ENCODE peak calls at places on chromosomes 6 and 20, in six cellular contexts. W, N, K, J, U and V are unnamed samples.

GRCh38 chr6:29447670-29448069 is 8.6 kb downstream of the OR10C1 start:
- DNase-seq in N (no peak), U (no peak), K (no peak), W (peak), J (no peak), V (no peak)

GRCh38 chr6:19446570-19446969 is 390.6 kb upstream of the ID4 start:
- DNase-seq in N (no peak), K (no peak), J (no peak), U (no peak), W (no peak), V (no peak)

GRCh38 chr6:105648276-105648675 is 245.4 kb upstream of the PREP start:
- DNase-seq in U (no peak), N (no peak), J (no peak), W (peak), K (no peak), V (no peak)

GRCh38 chr6:31693535-31693934 is 9.6 kb downstream of the ABHD16A start:
- DNase-seq in W (no peak), K (no peak), U (no peak), J (no peak), N (no peak), V (no peak)

GRCh38 chr6:42914546-42914945 is 1.3 kb upstream of the PTCRA start:
- DNase-seq in W (no peak), J (no peak), N (no peak), K (no peak), U (no peak), V (no peak)

GRCh38 chr6:53794073-53794719 is 609 bp upstream of the LRRC1 start:
- DNase-seq in K (peak), N (peak), W (peak), J (peak), U (peak), V (no peak)

GRCh38 chr20:36573798-36574277 is 441 bp downstream of the TGIF2 start:
- DNase-seq in U (peak), W (no peak), J (peak), N (no peak), K (no peak), V (no peak)

GRCh38 chr6:133435065-133435728 is 194.0 kb downstream of the EYA4 start:
- DNase-seq in J (no peak), K (no peak), U (peak), N (no peak), W (no peak), V (peak)

GRCh38 chr6:137795510-137795909 is 71.5 kb upstream of the TNFAIP3 start:
- DNase-seq in W (no peak), U (no peak), J (no peak), K (no peak), N (no peak), V (no peak)

GRCh38 chr6:32196682-32197616 is 4.5 kb upstream of the GPSM3 start:
- DNase-seq in W (peak), N (no peak), J (peak), U (peak), K (peak), V (no peak)

GRCh38 chr20:3563548-3564177 is 92.8 kb downstream of the ATRN start:
- DNase-seq in N (peak), K (no peak), J (peak), U (no peak), W (peak), V (no peak)

GRCh38 chr6:129843573-129843972 is 17.5 kb downstream of the TMEM244 start:
- DNase-seq in W (no peak), U (no peak), K (no peak), N (no peak), J (no peak), V (no peak)

GRCh38 chr20:2798814-2799213 is 1.6 kb downstream of the CPXM1 start:
- DNase-seq in J (peak), K (no peak), W (peak), N (peak), U (no peak), V (no peak)

GRCh38 chr6:168695701-168696100 is 254.7 kb downstream of the SMOC2 start:
- DNase-seq in K (no peak), N (no peak), U (no peak), W (no peak), J (no peak), V (no peak)

GRCh38 chr6:152356659-152357058 is 280.5 kb downstream of the SYNE1 start:
- DNase-seq in J (peak), K (no peak), W (peak), N (no peak), U (no peak), V (no peak)

GRCh38 chr6:131960371-131961133 is 9.4 kb upstream of the CCN2 start:
- DNase-seq in W (no peak), U (no peak), K (no peak), J (no peak), N (no peak), V (no peak)

GRCh38 chr6:144683216-144684070 is 398.3 kb downstream of the UTRN start:
- DNase-seq in K (no peak), U (no peak), W (no peak), N (no peak), J (no peak), V (no peak)

GRCh38 chr6:99739526-99739925 is 132.9 kb downstream of the PRDM13 start:
- DNase-seq in N (no peak), J (no peak), U (peak), K (no peak), W (no peak), V (no peak)

GRCh38 chr20:1813101-1813529 is 82.1 kb upstream of the SIRPA start:
- DNase-seq in J (no peak), U (peak), W (no peak), K (no peak), N (no peak), V (peak)

DNA sequence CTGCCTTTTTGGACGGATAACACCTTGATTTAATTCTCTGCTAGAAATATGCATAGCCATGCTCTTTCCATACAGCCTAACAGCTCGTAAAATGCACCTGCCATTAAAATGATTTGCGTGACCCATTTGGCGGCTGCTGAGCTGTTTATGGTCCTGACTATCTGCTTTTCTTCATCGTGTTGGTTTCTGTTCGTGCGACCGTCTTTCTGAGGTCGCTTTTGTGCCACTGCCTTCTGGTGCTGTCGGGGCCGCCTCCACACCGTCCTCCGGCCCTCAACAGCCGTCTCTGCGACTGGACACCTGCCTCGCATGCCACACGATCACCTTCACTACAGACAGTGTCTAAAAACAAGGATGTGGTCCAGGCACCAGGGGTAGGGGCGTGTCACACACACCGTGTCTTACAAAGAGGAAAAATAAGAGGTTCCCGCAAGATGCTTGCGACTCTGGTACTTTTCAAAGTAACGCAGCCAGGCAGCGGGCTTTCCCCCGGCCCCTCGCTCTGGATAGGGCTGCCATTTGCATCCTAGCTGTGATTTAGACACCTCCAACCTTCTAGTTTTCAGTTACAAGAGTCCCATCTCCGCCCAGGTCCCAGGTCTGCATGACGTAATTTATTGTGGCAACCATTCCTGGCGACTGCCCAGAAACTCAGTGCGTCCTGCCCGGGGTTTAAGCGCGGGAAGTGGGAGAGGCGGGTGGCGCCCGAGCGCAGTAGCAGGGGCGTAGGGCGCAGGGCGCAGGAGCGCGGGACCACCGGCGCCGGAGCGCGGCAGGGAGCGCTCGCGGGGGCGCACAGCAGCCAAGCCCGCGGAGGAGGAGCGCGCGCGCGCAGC is at the start of gene STMND1:
- DNase-seq in N (peak), J (peak), U (peak), W (peak), K (peak), V (no peak)
- TF ChIP-seq CTCF in N (no peak), J (no peak), U (no peak), W (peak), K (no peak), V (no peak)

DNA sequence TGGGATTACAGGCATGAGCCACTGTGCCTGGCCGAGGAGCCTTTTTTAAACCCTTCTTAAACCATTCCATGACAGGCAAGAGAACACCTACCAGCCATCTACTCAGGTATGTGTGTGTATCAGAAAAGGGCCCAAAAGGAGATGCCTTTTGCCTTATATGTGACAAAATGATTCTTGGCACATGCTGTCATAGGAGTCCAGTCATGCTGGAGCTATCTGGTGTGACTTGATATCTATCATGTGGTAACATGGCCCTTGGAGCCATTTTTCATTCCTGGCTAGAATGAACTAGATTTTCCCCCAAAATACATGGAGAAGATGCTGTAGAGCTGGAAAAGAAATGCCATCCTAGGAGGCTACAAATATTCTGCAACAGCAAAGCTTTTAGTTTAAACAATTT is 129.1 kb downstream of the DST start:
- DNase-seq in W (no peak), U (no peak), J (no peak), N (no peak), K (no peak), V (no peak)
- TF ChIP-seq CTCF in W (no peak), U (no peak), J (no peak), N (no peak), K (no peak), V (no peak)

DNA sequence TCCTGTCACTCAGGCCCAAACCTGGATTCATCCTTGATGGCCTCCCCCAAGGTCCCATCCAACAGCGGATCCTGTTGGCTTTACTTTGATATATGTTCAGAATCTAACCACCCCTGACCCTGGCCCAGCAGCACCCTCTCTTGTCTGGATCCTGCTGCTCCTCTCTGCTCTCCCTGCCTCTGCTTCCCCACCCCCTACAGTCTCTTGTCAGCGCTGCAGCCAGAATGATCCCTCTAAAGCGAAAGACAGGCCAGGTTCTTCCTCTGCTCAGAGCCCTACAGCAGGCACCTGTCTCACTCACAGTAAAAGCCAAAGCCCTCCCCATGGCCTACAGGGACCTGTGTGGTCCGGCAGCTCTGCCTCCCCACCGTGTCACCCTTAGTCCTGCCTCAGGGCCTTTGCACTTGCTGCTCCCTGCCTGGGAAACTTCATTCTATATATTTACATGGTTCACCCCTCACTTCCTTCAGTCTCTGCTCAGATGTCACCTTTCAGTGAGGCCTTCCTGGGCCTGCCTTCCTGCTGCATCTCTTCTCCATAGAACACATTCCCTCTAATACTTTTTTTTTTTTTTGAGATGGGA is 37.4 kb upstream of the KCNB1 start:
- DNase-seq in K (no peak), U (no peak), J (no peak), N (no peak), W (no peak), V (no peak)
- TF ChIP-seq CTCF in K (no peak), U (no peak), J (no peak), N (no peak), W (no peak), V (no peak)

DNA sequence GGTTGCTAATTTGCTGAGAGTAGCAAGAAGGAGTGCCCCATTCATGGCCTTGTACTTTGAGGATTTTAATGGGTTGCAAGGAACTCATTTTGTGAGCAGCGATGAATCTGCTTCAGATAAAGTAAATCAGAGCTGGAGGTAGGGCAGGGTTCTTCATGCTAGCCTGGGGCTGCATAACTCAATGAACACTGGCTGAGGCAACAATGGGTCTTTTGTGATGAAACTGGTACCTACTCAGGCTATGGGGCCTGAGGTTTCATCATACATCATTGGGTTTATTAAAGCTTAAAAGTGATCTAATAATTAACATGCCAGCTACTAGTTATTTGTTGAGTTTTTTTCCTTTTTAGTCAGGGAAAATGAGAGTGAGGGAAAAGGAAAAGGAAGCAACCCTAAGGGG is 106.9 kb downstream of the FAM50B start:
- DNase-seq in U (no peak), J (no peak), W (no peak), K (no peak), N (no peak), V (no peak)
- TF ChIP-seq CTCF in U (no peak), J (no peak), W (no peak), K (no peak), N (no peak), V (no peak)

GRCh38 chr6:160160929-160161646 is 39.5 kb downstream of the SLC22A1 start:
- DNase-seq in W (no peak), K (no peak), U (no peak), N (no peak), J (no peak), V (peak)

GRCh38 chr6:160161647-160161986 is 40.0 kb downstream of the SLC22A1 start:
- DNase-seq in K (no peak), J (no peak), N (no peak), U (no peak), W (no peak), V (no peak)

GRCh38 chr6:160163425-160163824 is 41.8 kb downstream of the SLC22A1 start:
- DNase-seq in W (no peak), K (no peak), N (no peak), U (no peak), J (no peak), V (no peak)

GRCh38 chr6:160162167-160162566 is 40.6 kb downstream of the SLC22A1 start:
- DNase-seq in N (no peak), W (no peak), U (no peak), J (no peak), K (no peak), V (no peak)

DNA sequence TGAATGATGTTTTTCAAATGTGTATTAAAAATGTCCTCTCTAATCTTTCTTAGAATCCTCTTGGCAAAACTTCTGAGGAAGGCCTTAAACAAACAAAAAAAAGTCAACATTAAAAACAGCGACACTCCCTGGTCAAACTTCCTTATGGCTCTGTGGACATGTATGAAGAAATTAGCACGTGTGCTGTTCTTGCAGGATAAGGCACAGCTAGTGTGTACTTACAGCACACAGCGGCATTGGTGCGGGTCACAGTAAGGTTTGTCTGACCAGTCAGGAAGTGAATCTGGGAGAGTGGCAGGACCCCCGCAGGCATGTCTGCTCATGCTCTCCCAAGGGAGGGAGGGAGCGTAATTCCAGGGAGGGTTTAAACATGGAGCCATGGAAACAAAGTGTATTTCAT is 38.8 kb downstream of the SLC22A1 start:
- DNase-seq in K (no peak), N (no peak), U (no peak), J (no peak), W (no peak), V (no peak)
- TF ChIP-seq CTCF in K (no peak), N (no peak), U (no peak), J (no peak), W (no peak), V (no peak)

GRCh38 chr6:63576147-63576772 is 4.0 kb downstream of the LOC128125822 start:
- DNase-seq in U (no peak), N (no peak), K (no peak), J (no peak), W (no peak), V (no peak)

GRCh38 chr6:63573899-63574553 is 1.7 kb downstream of the LOC128125822 start:
- DNase-seq in K (no peak), W (peak), J (no peak), N (peak), U (no peak), V (no peak)

GRCh38 chr6:63572733-63573139 is 456 bp downstream of the LOC128125822 start:
- DNase-seq in N (no peak), W (peak), K (no peak), U (peak), J (peak), V (no peak)

GRCh38 chr6:63573140-63573898 is 1.0 kb downstream of the LOC128125822 start:
- DNase-seq in K (peak), J (peak), U (peak), W (peak), N (peak), V (peak)

GRCh38 chr6:63574554-63574900 is 2.2 kb downstream of the LOC128125822 start:
- DNase-seq in U (no peak), K (no peak), W (no peak), N (no peak), J (no peak), V (no peak)
- TF ChIP-seq CTCF in U (no peak), K (no peak), W (no peak), N (peak), J (no peak), V (no peak)